ENCODE peak calls at places on chromosomes 7 and 10, in eight cellular contexts. U is A549, V is adrenal gland, M is Peyer's patch, X is body of pancreas, J is erythroblast, S is testis, W is prostate gland. F is an unnamed sample.

GRCh38 chr7:133044722-133045473 is 37.0 kb downstream of the CHCHD3 start:
- DNase-seq in U (no peak), V (no peak), M (no peak), X (no peak), J (no peak), S (no peak), W (no peak), F (no peak)

GRCh38 chr10:97016728-97017473 is 168.9 kb downstream of the SLIT1 start:
- DNase-seq in U (no peak), V (no peak), M (no peak), X (no peak), J (no peak), S (no peak), W (no peak), F (no peak)

GRCh38 chr7:371119-371778 is 81.3 kb downstream of the FOXL3 start:
- DNase-seq in U (peak; percentile 48), V (no peak), M (no peak), X (peak; percentile 56), J (peak; percentile 35), S (no peak), W (no peak), F (peak; percentile 77)

GRCh38 chr7:78226059-78226658 is 427.6 kb downstream of the PHTF2 start:
- DNase-seq in U (peak; percentile 15), V (peak; percentile 64), M (no peak), X (peak; percentile 51), J (peak; percentile 36), S (peak; percentile 66), W (no peak), F (peak; percentile 13)

GRCh38 chr7:767580-767940 is 40.5 kb upstream of the PRKAR1B start:
- DNase-seq in U (no peak), V (no peak), M (no peak), X (no peak), J (no peak), S (peak; percentile 73), W (peak; percentile 71), F (no peak)

GRCh38 chr10:77784856-77785255 is 141.7 kb downstream of the DLG5 start:
- DNase-seq in U (no peak), V (no peak), M (no peak), X (no peak), J (no peak), S (no peak), W (no peak), F (no peak)

GRCh38 chr7:22731781-22732180 is 4.8 kb downstream of the IL6 start:
- DNase-seq in U (no peak), V (no peak), M (no peak), X (no peak), J (no peak), S (no peak), W (no peak), F (no peak)

GRCh38 chr7:82410461-82410860 is 33.1 kb downstream of the CACNA2D1 start:
- DNase-seq in U (no peak), V (peak; percentile 65), M (no peak), X (peak; percentile 34), J (no peak), S (no peak), W (peak; percentile 10), F (no peak)

GRCh38 chr7:665251-665650 is 61.2 kb upstream of the DNAAF5 start:
- DNase-seq in U (no peak), V (no peak), M (no peak), X (no peak), J (no peak), S (peak; percentile 82), W (no peak), F (no peak)

GRCh38 chr10:127976701-127977367 is 69.9 kb downstream of the PTPRE start:
- DNase-seq in U (no peak), V (peak; percentile 67), M (no peak), X (no peak), J (no peak), S (peak; percentile 32), W (no peak), F (no peak)

GRCh38 chr7:64686493-64687184 is 20.7 kb downstream of the ZNF107 start:
- DNase-seq in U (no peak), V (no peak), M (peak; percentile 59), X (no peak), J (no peak), S (no peak), W (peak; percentile 85), F (no peak)

GRCh38 chr7:45267262-45267661 is 109.7 kb downstream of the RAMP3 start:
- DNase-seq in U (no peak), V (no peak), M (no peak), X (no peak), J (no peak), S (peak; percentile 27), W (no peak), F (no peak)

GRCh38 chr7:102432476-102433318 is 678 bp upstream of the ORAI2 start:
- DNase-seq in U (no peak), V (no peak), M (peak; percentile 64), X (peak; percentile 33), J (no peak), S (no peak), W (no peak), F (no peak)

DNA sequence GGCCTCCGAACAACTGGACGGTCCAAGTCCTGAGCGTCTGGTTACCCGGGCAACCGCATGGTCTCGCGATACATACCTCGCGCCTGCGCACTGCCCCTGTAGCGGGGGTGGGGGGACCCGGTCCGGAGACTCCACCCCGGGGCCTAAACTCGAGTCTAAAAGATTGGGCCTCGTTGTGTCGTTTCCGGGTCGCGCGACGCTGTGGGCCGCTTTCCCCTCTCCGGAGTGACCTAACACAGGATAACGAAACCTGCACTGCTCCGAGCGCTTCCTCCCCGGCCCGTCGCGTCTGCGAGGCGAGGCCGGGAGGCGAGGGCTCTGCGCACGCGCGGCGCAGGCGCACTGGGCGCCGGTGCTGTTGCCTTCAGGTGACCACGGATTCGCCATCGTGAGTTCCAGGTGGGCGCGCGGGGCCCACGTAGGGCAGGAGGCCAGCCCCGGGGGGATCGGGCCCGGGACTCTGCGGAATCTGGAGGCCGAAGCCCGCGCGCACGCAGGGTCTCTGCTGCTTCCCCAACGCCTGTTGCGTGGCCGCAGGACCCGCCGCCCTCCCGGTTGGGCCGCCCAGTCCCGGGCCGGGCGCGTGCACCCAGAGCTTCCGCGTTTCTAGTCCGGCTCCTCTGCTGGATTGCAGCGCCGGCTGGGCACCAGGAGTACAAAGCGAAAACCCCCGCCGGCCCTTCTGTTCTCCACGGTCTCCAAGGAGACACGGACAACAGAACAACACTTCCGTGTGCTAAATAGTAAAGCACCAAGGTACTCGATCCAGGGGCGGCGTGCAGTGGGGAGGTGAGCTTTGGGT is at the start of gene RPP38:
- DNase-seq in U (peak; percentile 95), V (peak; percentile 99), M (peak; percentile 90), X (peak; percentile 98), J (peak; percentile 94), S (peak; percentile 97), W (peak; percentile 94), F (peak; percentile 92)
- TF ChIP-seq POLR2A in U (peak; percentile 85), V (no peak), M (peak; percentile 82), X (peak; percentile 85), J (peak; percentile 90), S (no peak), W (peak; percentile 59), F (peak; percentile 91)

GRCh38 chr7:100158229-100159098 is at the start of gene TRAPPC14:
- DNase-seq in U (peak; percentile 98), V (peak; percentile 94), M (peak; percentile 96), X (peak; percentile 94), J (peak; percentile 79), S (peak; percentile 98), W (peak; percentile 82), F (peak; percentile 93)
- TF ChIP-seq POLR2A in U (peak; percentile 81), V (no peak), M (peak; percentile 61), X (peak; percentile 54), J (no peak), S (no peak), W (peak; percentile 45), F (peak; percentile 88)

GRCh38 chr7:33061282-33061928 is 1.2 kb downstream of the NT5C3A start:
- DNase-seq in U (no peak), V (no peak), M (no peak), X (no peak), J (no peak), S (no peak), W (no peak), F (no peak)

GRCh38 chr7:33062782-33063443 is 337 bp upstream of the NT5C3A start:
- DNase-seq in U (peak; percentile 93), V (peak; percentile 94), M (peak; percentile 93), X (peak; percentile 92), J (peak; percentile 97), S (peak; percentile 95), W (peak; percentile 90), F (peak; percentile 93)

GRCh38 chr7:33059635-33060034 is 2.9 kb downstream of the NT5C3A start:
- DNase-seq in U (no peak), V (no peak), M (no peak), X (no peak), J (peak; percentile 12), S (no peak), W (no peak), F (no peak)

GRCh38 chr7:33065981-33066380 is 3.4 kb upstream of the NT5C3A start:
- DNase-seq in U (no peak), V (no peak), M (no peak), X (no peak), J (no peak), S (no peak), W (no peak), F (no peak)

GRCh38 chr7:33062023-33062781 is at the start of gene NT5C3A:
- DNase-seq in U (peak; percentile 51), V (peak; percentile 61), M (peak; percentile 35), X (peak; percentile 62), J (peak; percentile 70), S (peak; percentile 36), W (peak; percentile 20), F (peak; percentile 49)
- TF ChIP-seq POLR2A in U (peak; percentile 57), V (no peak), M (peak; percentile 63), X (peak; percentile 63), J (peak; percentile 73), S (no peak), W (peak; percentile 76), F (peak; percentile 91)

GRCh38 chr10:99777918-99778716 is 4.3 kb upstream of the ABCC2 start:
- DNase-seq in U (no peak), V (no peak), M (no peak), X (no peak), J (no peak), S (no peak), W (no peak), F (no peak)

GRCh38 chr10:99775850-99776249 is 6.6 kb upstream of the ABCC2 start:
- DNase-seq in U (peak; percentile 84), V (no peak), M (no peak), X (no peak), J (peak; percentile 33), S (no peak), W (no peak), F (peak; percentile 48)

GRCh38 chr10:99781734-99782429 is 558 bp upstream of the ABCC2 start:
- DNase-seq in U (no peak), V (peak; percentile 61), M (no peak), X (no peak), J (no peak), S (no peak), W (no peak), F (no peak)

GRCh38 chr10:99782447-99783286 is at the start of gene ABCC2:
- DNase-seq in U (peak; percentile 79), V (no peak), M (no peak), X (no peak), J (no peak), S (no peak), W (no peak), F (no peak)

DNA sequence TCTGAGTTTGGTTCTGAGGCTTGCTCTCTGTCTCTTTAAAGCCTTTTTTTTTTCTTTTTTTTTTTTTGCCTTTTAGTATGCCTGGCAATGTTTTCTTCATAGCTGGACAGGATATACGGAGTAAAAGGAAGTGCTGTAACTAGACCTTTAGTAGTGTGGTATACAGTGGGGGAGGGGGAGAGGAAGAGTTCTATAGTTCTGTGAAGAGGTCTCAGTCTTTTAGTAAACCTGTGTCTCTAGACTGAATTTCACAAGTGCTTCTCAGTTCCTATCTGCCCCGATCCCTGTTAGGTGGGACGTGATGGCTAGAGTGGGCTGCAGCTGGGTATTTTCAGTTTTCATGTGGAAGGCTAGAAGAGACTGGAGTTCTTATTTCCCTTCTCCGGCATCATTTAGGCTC is 3.1 kb upstream of the ABCC2 start:
- DNase-seq in U (no peak), V (no peak), M (no peak), X (no peak), J (no peak), S (no peak), W (no peak), F (no peak)
- TF ChIP-seq POLR2A in U (no peak), V (no peak), M (no peak), X (no peak), J (no peak), S (no peak), W (no peak), F (no peak)